ENCODE peak calls at places on chromosomes 3 and 15, in five cellular contexts. J is CD4-positive, alpha-beta memory T cell; V is stimulated activated CD4-positive, alpha-beta T cell treated with anti-CD3 and anti-CD28 coated beads, Interleukin-12 subunit alpha, Interleukin-12 subunit beta, amount 100 ng/mL, for 24 hours; B is DMS 273 treated with DMSO at 0.1 percent for 48 hours; Q is left colon. L is an unnamed sample.

GRCh38 chr15:57785039-57785438 is 78.5 kb downstream of the POLR2M start:
- DNase-seq in V (no peak), J (no peak), Q (no peak), B (no peak), L (no peak)

GRCh38 chr3:51874889-51875288 is 512 bp downstream of the IQCF5 start:
- DNase-seq in J (no peak), B (no peak), Q (no peak), V (no peak), L (no peak)

GRCh38 chr15:33031324-33031736 is 163.2 kb downstream of the FMN1 start:
- DNase-seq in Q (no peak), J (no peak), V (no peak), B (peak; percentile 16), L (no peak)

GRCh38 chr3:120029749-120030148 is 64.5 kb downstream of the GSK3B start:
- DNase-seq in Q (no peak), V (no peak), B (no peak), J (no peak), L (no peak)

GRCh38 chr3:174168538-174169254 is 690.4 kb upstream of the NAALADL2 start:
- DNase-seq in V (no peak), J (no peak), Q (no peak), B (no peak), L (no peak)

GRCh38 chr3:90015688-90016356 is 908.4 kb downstream of the EPHA3 start:
- DNase-seq in B (no peak), Q (no peak), J (no peak), V (no peak), L (peak; percentile 34)

GRCh38 chr3:46006243-46006642 is 10.6 kb upstream of the FYCO1 start:
- DNase-seq in B (peak; percentile 22), Q (no peak), V (no peak), J (no peak), L (no peak)

GRCh38 chr3:17985658-17986392 is 243.4 kb upstream of the TBC1D5 start:
- DNase-seq in V (no peak), Q (no peak), B (no peak), J (no peak), L (no peak)

GRCh38 chr3:73213906-73214305 is 152.4 kb downstream of the EBLN2 start:
- DNase-seq in Q (no peak), B (no peak), J (no peak), V (no peak), L (no peak)

GRCh38 chr15:69398541-69398940 is 15.6 kb upstream of the KIF23 start:
- DNase-seq in Q (no peak), J (no peak), B (no peak), V (no peak), L (no peak)

GRCh38 chr3:146221276-146221675 is 29.6 kb downstream of the PLSCR4 start:
- DNase-seq in V (no peak), B (no peak), Q (no peak), J (no peak), L (no peak)

GRCh38 chr3:66492672-66493071 is 8.2 kb downstream of the LRIG1 start:
- DNase-seq in V (no peak), Q (peak; percentile 55), B (no peak), J (no peak), L (no peak)

GRCh38 chr3:172184106-172184822 is 144.9 kb downstream of the FNDC3B start:
- DNase-seq in B (no peak), Q (no peak), J (no peak), V (no peak), L (no peak)

GRCh38 chr3:56131976-56132590 is 336.2 kb downstream of the ERC2 start:
- DNase-seq in B (no peak), V (no peak), J (no peak), Q (no peak), L (no peak)

GRCh38 chr3:111852540-111852939 is 6.5 kb upstream of the PHLDB2 start:
- DNase-seq in V (no peak), J (no peak), B (no peak), Q (no peak), L (no peak)

GRCh38 chr3:189961525-189962161 is 159.1 kb downstream of the P3H2 start:
- DNase-seq in B (peak; percentile 30), Q (peak; percentile 73), V (peak; percentile 51), J (peak; percentile 40), L (peak; percentile 75)

GRCh38 chr3:141471160-141471559 is 15.7 kb upstream of the RASA2 start:
- DNase-seq in V (no peak), B (no peak), Q (no peak), J (no peak), L (no peak)

GRCh38 chr3:149638401-149639092 is 19.3 kb downstream of the WWTR1 start:
- DNase-seq in Q (no peak), J (no peak), B (no peak), V (no peak), L (no peak)

GRCh38 chr3:38137615-38138346 is 680 bp upstream of the MYD88 start:
- DNase-seq in V (no peak), B (no peak), Q (peak; percentile 47), J (peak; percentile 11), L (no peak)

GRCh38 chr15:40928975-40929729 is at the start of gene DLL4:
- DNase-seq in B (peak; percentile 46), Q (peak; percentile 86), V (no peak), J (peak; percentile 38), L (no peak)

GRCh38 chr3:196390116-196390515 is 42.1 kb downstream of the UBXN7 start:
- DNase-seq in Q (no peak), V (no peak), B (no peak), J (no peak), L (no peak)

GRCh38 chr15:32649336-32649735 is 7.8 kb downstream of the SCG5 start:
- DNase-seq in Q (no peak), J (no peak), B (no peak), V (no peak), L (no peak)

GRCh38 chr3:120151796-120152195 is 57.5 kb upstream of the GSK3B start:
- DNase-seq in J (no peak), B (no peak), V (no peak), Q (no peak), L (no peak)

GRCh38 chr3:158106773-158107461 is 697 bp upstream of the SHOX2 start:
- DNase-seq in Q (peak; percentile 16), B (peak; percentile 30), V (no peak), J (no peak), L (peak; percentile 46)

GRCh38 chr3:35648347-35648746 is 9.0 kb downstream of the ARPP21 start:
- DNase-seq in Q (no peak), J (no peak), B (no peak), V (no peak), L (peak; percentile 56)

GRCh38 chr3:63043631-63044030 is 168.4 kb upstream of the CADPS start:
- DNase-seq in Q (peak; percentile 20), J (no peak), B (no peak), V (no peak), L (no peak)

GRCh38 chr15:73926191-73927002 is at the start of gene LOXL1:
- DNase-seq in B (peak; percentile 30), V (no peak), J (no peak), Q (peak; percentile 55), L (no peak)

GRCh38 chr3:149703474-149703873 is 45.6 kb upstream of the WWTR1 start:
- DNase-seq in J (no peak), Q (no peak), V (no peak), B (peak; percentile 14), L (no peak)

GRCh38 chr15:57676578-57676977 is 29.9 kb upstream of the POLR2M start:
- DNase-seq in B (no peak), V (no peak), J (no peak), Q (no peak), L (no peak)

GRCh38 chr15:90640862-90641261 is 76.3 kb upstream of the BLM start:
- DNase-seq in J (no peak), V (no peak), B (no peak), Q (no peak), L (no peak)

GRCh38 chr3:126346466-126346865 is 10.7 kb downstream of the KLF15 start:
- DNase-seq in B (no peak), V (no peak), Q (no peak), J (no peak), L (no peak)

GRCh38 chr3:61733866-61734265 is 172.5 kb downstream of the PTPRG start:
- DNase-seq in J (no peak), Q (peak; percentile 23), V (no peak), B (peak; percentile 79), L (no peak)

GRCh38 chr3:187491371-187491770 is 123.2 kb downstream of the RTP4 start:
- DNase-seq in V (no peak), Q (peak; percentile 2), J (no peak), B (no peak), L (no peak)

GRCh38 chr3:101825904-101826445 is 23.3 kb upstream of the NFKBIZ start:
- DNase-seq in Q (no peak), V (no peak), J (no peak), B (no peak), L (no peak)

GRCh38 chr3:78647735-78648134 is 1120.1 kb downstream of the ROBO1 start:
- DNase-seq in J (no peak), V (no peak), B (no peak), Q (no peak), L (no peak)

L was measured in NCI-H446.